ENCODE peak calls at places on chromosomes 7 and 10, in eight cellular contexts. E is IMR-90; Q is CD8-positive, alpha-beta memory T cell; J is sigmoid colon; Z is SK-N-SH; A is PC-3; T is GM23338; L is SJSA1. S is an unnamed sample.

GRCh38 chr10:97333601-97334369 is 744 bp downstream of the FRAT2 start:
- DNase-seq in E (peak; percentile 45), Q (peak; percentile 52), J (peak; percentile 75), Z (peak; percentile 75), A (peak; percentile 47), T (peak; percentile 48), L (peak; percentile 64), S (no peak)

GRCh38 chr10:18610517-18610916 is 40.9 kb downstream of the NSUN6 start:
- DNase-seq in E (peak; percentile 87), Q (no peak), J (no peak), Z (peak; percentile 5), A (peak; percentile 87), T (no peak), L (peak; percentile 71), S (peak; percentile 70)

GRCh38 chr7:36686499-36686898 is 37.8 kb downstream of the AOAH start:
- DNase-seq in E (peak; percentile 41), Q (peak; percentile 59), J (no peak), Z (no peak), A (peak; percentile 62), T (no peak), L (peak; percentile 2), S (no peak)

GRCh38 chr7:42138691-42139090 is 98.3 kb downstream of the GLI3 start:
- DNase-seq in E (no peak), Q (no peak), J (no peak), Z (no peak), A (no peak), T (peak; percentile 45), L (no peak), S (no peak)

GRCh38 chr10:29304259-29305030 is 15.6 kb downstream of the LYZL1 start:
- DNase-seq in E (peak; percentile 70), Q (no peak), J (peak; percentile 77), Z (peak; percentile 80), A (peak; percentile 74), T (peak; percentile 85), L (peak; percentile 91), S (peak; percentile 39)

GRCh38 chr7:154872811-154873570 is 129.9 kb downstream of the PAXIP1 start:
- DNase-seq in E (no peak), Q (peak; percentile 30), J (no peak), Z (no peak), A (no peak), T (no peak), L (no peak), S (no peak)

GRCh38 chr10:84291389-84291788 is 37.0 kb upstream of the CCSER2 start:
- DNase-seq in E (peak; percentile 78), Q (no peak), J (no peak), Z (no peak), A (peak; percentile 55), T (peak; percentile 89), L (peak; percentile 42), S (no peak)

GRCh38 chr10:33145451-33146188 is 187.6 kb upstream of the ITGB1 start:
- DNase-seq in E (no peak), Q (no peak), J (no peak), Z (no peak), A (no peak), T (no peak), L (peak; percentile 82), S (no peak)

DNA sequence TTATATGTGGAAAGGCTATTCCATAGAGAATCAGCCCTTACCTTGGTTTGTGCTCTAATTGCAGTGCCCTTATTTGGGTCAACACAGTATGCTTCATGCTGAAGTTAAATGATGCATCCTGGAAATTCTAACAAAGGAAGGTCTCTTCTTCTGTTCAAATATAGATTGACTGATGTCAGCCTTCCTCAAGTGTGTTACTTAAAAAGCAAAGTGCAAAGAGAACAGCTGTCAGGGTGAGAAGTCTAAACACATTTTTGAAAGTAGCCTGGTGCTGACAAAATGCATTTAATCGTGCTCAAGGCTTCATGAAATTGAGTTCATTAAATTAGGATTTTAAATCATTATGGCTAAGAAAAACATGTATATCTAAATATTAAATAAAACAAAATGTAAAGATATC is 19.5 kb downstream of the AGR2 start:
- DNase-seq in E (no peak), Q (no peak), J (no peak), Z (no peak), A (no peak), T (no peak), L (no peak), S (no peak)
- H3K4me1 ChIP-seq in E (no peaks in the 10 kb centered on the region), Q (no peaks in the 10 kb centered on the region), J (no peaks in the 10 kb centered on the region), Z (peaks cover 4% of the 10 kb centered on the region), A (no peaks in the 10 kb centered on the region), T (no peaks in the 10 kb centered on the region), L (no peaks in the 10 kb centered on the region), S (no peaks in the 10 kb centered on the region)

DNA sequence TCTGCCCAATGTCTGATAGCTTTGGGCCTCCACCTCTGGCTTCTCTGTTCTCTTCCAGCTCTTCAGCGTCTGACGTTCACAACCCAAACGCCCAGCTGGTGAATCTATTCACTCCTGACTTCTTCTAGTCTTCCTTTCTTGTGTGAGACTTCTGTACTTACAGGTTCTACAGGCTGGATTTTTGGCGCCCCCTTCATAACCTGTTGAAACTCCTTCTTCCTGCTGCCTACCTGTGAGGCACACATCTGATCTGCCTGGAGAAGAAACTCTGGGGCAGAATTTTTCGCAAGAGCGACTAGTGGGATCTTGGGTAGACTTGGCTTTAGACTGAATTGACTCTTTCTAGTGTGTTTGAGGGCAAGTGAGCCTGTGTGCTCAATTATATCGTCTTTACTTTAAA is 249.3 kb downstream of the REEP3 start:
- DNase-seq in E (no peak), Q (no peak), J (no peak), Z (no peak), A (no peak), T (peak; percentile 36), L (no peak), S (no peak)
- H3K4me1 ChIP-seq in E (peaks cover 4% of the 10 kb centered on the region), Q (no peaks in the 10 kb centered on the region), J (peaks cover 10% of the 10 kb centered on the region), Z (peaks cover 2% of the 10 kb centered on the region), A (no peaks in the 10 kb centered on the region), T (peaks cover 8% of the 10 kb centered on the region), L (peaks cover 8% of the 10 kb centered on the region), S (no peaks in the 10 kb centered on the region)

DNA sequence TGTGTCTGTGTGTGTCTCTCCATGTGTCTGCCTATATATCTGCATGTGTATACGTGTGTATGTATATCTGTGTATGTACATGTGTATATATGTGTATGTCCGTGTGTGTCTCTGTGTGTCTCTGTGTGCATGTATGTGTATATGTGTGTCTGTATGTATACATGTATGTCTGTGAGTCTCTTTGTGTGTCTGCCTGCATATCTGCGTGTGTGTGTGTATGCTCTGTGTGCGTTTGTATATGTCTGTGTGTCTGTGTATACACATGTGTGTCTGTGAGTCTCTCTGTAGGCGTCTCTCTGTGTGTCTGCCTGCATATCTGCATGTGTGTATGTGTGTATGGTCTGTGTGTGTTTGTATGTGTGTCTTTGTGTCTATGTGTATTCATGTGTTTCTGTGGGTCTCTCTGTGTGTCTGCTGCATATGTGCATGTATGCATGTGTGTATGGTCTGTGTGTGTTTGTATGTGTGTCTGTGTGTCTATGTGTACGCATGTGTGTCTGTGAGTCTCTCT is 23.7 kb upstream of the KLF6 start:
- DNase-seq in E (no peak), Q (no peak), J (no peak), Z (no peak), A (no peak), T (no peak), L (no peak), S (no peak)
- H3K4me1 ChIP-seq in E (peaks cover 39% of the 10 kb centered on the region), Q (peaks cover 85% of the 10 kb centered on the region), J (peaks cover 46% of the 10 kb centered on the region), Z (peaks cover 23% of the 10 kb centered on the region), A (peaks cover 85% of the 10 kb centered on the region), T (peaks cover 10% of the 10 kb centered on the region), L (peaks cover 88% of the 10 kb centered on the region), S (peaks cover 78% of the 10 kb centered on the region)

GRCh38 chr10:124703778-124704427 is 40.3 kb downstream of the FAM53B start:
- DNase-seq in E (no peak), Q (peak; percentile 11), J (peak; percentile 90), Z (no peak), A (no peak), T (no peak), L (no peak), S (no peak)
- H3K4me1 ChIP-seq in E (peaks cover 31% of the 10 kb centered on the region), Q (peaks cover 99% of the 10 kb centered on the region), J (peaks cover 99% of the 10 kb centered on the region), Z (peaks cover 86% of the 10 kb centered on the region), A (no peaks in the 10 kb centered on the region), T (peaks cover 3% of the 10 kb centered on the region), L (no peaks in the 10 kb centered on the region), S (peaks cover 11% of the 10 kb centered on the region)

GRCh38 chr10:68333905-68334431 is 1.2 kb upstream of the PBLD start:
- DNase-seq in E (no peak), Q (no peak), J (no peak), Z (no peak), A (no peak), T (no peak), L (no peak), S (no peak)
- H3K4me1 ChIP-seq in E (peaks cover 7% of the 10 kb centered on the region), Q (peaks cover 36% of the 10 kb centered on the region), J (peaks cover 64% of the 10 kb centered on the region), Z (peaks cover 30% of the 10 kb centered on the region), A (peaks cover 38% of the 10 kb centered on the region), T (peaks cover 32% of the 10 kb centered on the region), L (peaks cover 32% of the 10 kb centered on the region), S (peaks cover 51% of the 10 kb centered on the region)

GRCh38 chr7:130872756-130873448 is 138.9 kb upstream of the KLF14 start:
- DNase-seq in E (peak; percentile 43), Q (no peak), J (no peak), Z (no peak), A (no peak), T (no peak), L (no peak), S (no peak)
- H3K4me1 ChIP-seq in E (peaks cover 20% of the 10 kb centered on the region), Q (peaks cover 13% of the 10 kb centered on the region), J (peaks cover 18% of the 10 kb centered on the region), Z (peaks cover 7% of the 10 kb centered on the region), A (peaks cover 15% of the 10 kb centered on the region), T (peaks cover 16% of the 10 kb centered on the region), L (no peaks in the 10 kb centered on the region), S (peaks cover 66% of the 10 kb centered on the region)

DNA sequence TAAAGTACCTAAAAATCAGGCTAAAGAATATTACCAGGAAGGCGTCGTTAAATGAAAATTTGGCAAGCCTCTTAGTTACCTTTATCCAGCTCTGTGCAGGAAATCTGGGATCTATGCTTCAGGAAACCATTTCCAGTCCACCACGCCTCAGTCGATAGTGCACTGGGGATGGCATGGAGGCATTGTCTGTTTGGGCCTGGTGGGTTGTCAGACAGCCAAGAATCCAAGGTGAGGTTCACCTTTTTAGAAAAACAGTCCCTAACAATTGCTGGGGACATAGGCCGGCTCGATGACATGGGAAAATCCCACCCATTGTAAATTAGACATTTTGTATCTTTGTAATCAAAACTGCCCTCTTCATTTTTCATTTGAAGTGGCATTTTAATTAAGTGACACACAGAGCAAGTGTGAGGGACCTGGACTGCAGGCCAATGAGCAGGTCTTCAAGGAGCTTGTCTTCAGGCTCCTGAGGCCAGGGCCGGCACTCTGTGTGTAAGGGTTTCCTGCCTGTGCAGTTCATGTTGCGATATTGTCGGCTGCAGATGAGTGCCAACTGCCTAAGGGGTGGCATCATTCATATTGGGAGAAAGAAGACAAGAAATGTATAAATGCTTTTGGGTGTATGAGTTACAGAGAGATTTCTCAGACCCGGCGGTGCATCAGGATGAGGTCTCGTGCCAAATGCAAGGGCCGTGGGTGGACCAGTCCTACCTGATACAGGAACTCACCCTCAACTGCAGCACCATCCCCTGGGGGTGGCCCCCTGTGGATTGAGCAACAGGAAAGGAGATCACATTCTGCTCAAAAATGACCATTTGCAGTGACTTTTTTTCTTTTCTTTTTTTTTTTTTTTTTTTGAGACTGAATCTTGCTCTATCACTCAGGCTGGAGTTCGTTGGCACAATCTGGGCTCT is 80.8 kb downstream of the PTPRE start:
- DNase-seq in E (no peak), Q (no peak), J (peak; percentile 64), Z (no peak), A (no peak), T (no peak), L (no peak), S (no peak)
- H3K4me1 ChIP-seq in E (peaks cover 4% of the 10 kb centered on the region), Q (peaks cover 9% of the 10 kb centered on the region), J (peaks cover 7% of the 10 kb centered on the region), Z (peaks cover 10% of the 10 kb centered on the region), A (peaks cover 15% of the 10 kb centered on the region), T (no peaks in the 10 kb centered on the region), L (peaks cover 24% of the 10 kb centered on the region), S (no peaks in the 10 kb centered on the region)